ENCODE peak calls at places on chromosomes 12 and 14, in nine cellular contexts. F is OCI-LY7, R is neural crest cell, W is psoas muscle, V is esophagus squamous epithelium, G is RWPE1, B is bronchial epithelial cell, J is tibial nerve, S is tibial artery. Q is an unnamed sample.

GRCh38 chr14:61462566-61463195 is 141.3 kb downstream of the PRKCH start:
- DNase-seq in G (peak; percentile 70), F (no peak), V (no peak), W (no peak), B (peak; percentile 75), S (no peak), J (no peak), R (no peak), Q (no peak)

GRCh38 chr12:132151766-132152410 is 7.6 kb downstream of the NOC4L start:
- DNase-seq in F (no peak), S (peak; percentile 60), V (no peak), R (no peak), B (no peak), J (no peak), W (peak; percentile 46), G (no peak), Q (no peak)

GRCh38 chr12:120314220-120314619 is 12.1 kb downstream of the SIRT4 start:
- DNase-seq in S (no peak), R (no peak), J (no peak), G (no peak), B (no peak), V (no peak), F (peak; percentile 38), W (no peak), Q (no peak)

GRCh38 chr14:30541318-30541717 is 17.6 kb upstream of the G2E3 start:
- DNase-seq in B (peak; percentile 53), F (no peak), G (no peak), V (no peak), R (no peak), W (no peak), J (no peak), S (no peak), Q (no peak)

GRCh38 chr14:61566537-61567225 is 128.6 kb upstream of the HIF1A start:
- DNase-seq in W (no peak), R (no peak), S (no peak), F (no peak), B (peak; percentile 85), V (no peak), G (no peak), J (no peak), Q (no peak)

GRCh38 chr12:41709463-41710285 is 435.0 kb downstream of the GXYLT1 start:
- DNase-seq in W (no peak), B (peak; percentile 27), G (no peak), J (peak; percentile 7), V (no peak), R (no peak), S (no peak), F (no peak), Q (no peak)

GRCh38 chr12:39646963-39647362 is 27.4 kb upstream of the ABCD2 start:
- DNase-seq in B (no peak), J (peak; percentile 35), F (no peak), S (no peak), R (no peak), V (no peak), W (no peak), G (no peak), Q (no peak)

GRCh38 chr12:25438638-25439037 is 114.4 kb downstream of the LMNTD1 start:
- DNase-seq in J (no peak), S (no peak), G (no peak), V (no peak), R (no peak), W (no peak), B (no peak), F (no peak), Q (no peak)

GRCh38 chr14:61631044-61631692 is 64.1 kb upstream of the HIF1A start:
- DNase-seq in J (no peak), F (no peak), B (no peak), V (no peak), R (no peak), G (no peak), S (no peak), W (no peak), Q (no peak)

GRCh38 chr12:124568431-124569374 is 1.3 kb upstream of the NCOR2 start:
- DNase-seq in G (no peak), W (peak; percentile 86), R (no peak), B (peak; percentile 44), J (peak; percentile 82), S (peak; percentile 94), F (peak; percentile 35), V (no peak), Q (peak; percentile 58)

GRCh38 chr14:53896773-53897172 is 59.9 kb downstream of the BMP4 start:
- DNase-seq in W (no peak), F (no peak), B (no peak), S (no peak), J (no peak), R (no peak), V (no peak), G (no peak), Q (no peak)

GRCh38 chr14:75535164-75535898 is 13.1 kb downstream of the BATF start:
- DNase-seq in W (no peak), R (no peak), S (no peak), B (no peak), V (no peak), F (no peak), G (no peak), J (no peak), Q (no peak)

GRCh38 chr14:105227346-105227745 is 21.0 kb upstream of the BTBD6 start:
- DNase-seq in S (no peak), R (no peak), B (no peak), F (no peak), V (no peak), J (no peak), G (no peak), W (no peak), Q (no peak)

GRCh38 chr12:98750511-98750910 is 105.4 kb downstream of the APAF1 start:
- DNase-seq in F (no peak), G (no peak), R (no peak), V (no peak), W (no peak), J (no peak), S (no peak), B (no peak), Q (no peak)

GRCh38 chr14:61264699-61265098 is 16.4 kb downstream of the TMEM30B start:
- DNase-seq in J (no peak), W (no peak), G (no peak), R (no peak), S (no peak), B (no peak), V (no peak), F (no peak), Q (no peak)

GRCh38 chr14:75299064-75299463 is 20.4 kb downstream of the FOS start:
- DNase-seq in S (peak; percentile 70), J (peak; percentile 85), G (peak; percentile 53), R (no peak), F (no peak), W (peak; percentile 61), B (peak; percentile 88), V (no peak), Q (no peak)

GRCh38 chr14:24673534-24674203 is 39.7 kb upstream of the GZMB start:
- DNase-seq in S (no peak), V (no peak), G (peak; percentile 42), F (peak; percentile 45), W (no peak), B (peak; percentile 86), J (no peak), R (no peak), Q (peak; percentile 91)

GRCh38 chr14:68873379-68873778 is 80.5 kb upstream of the ZFP36L1 start:
- DNase-seq in R (no peak), S (peak; percentile 37), B (no peak), V (no peak), W (no peak), J (no peak), F (no peak), G (peak; percentile 34), Q (no peak)

GRCh38 chr12:79674629-79675028 is 16.1 kb downstream of the PAWR start:
- DNase-seq in J (no peak), F (no peak), G (no peak), R (no peak), B (peak; percentile 95), W (no peak), S (no peak), V (no peak), Q (no peak)

GRCh38 chr14:23573384-23573783 is 5.2 kb downstream of the JPH4 start:
- DNase-seq in S (no peak), W (no peak), R (no peak), B (no peak), J (no peak), G (no peak), F (no peak), V (no peak), Q (no peak)

GRCh38 chr14:66443158-66443695 is 42.9 kb upstream of the CCDC196 start:
- DNase-seq in F (no peak), S (no peak), R (no peak), J (no peak), W (no peak), G (no peak), V (no peak), B (no peak), Q (no peak)

GRCh38 chr14:48580692-48581091 is 905.3 kb upstream of the MDGA2 start:
- DNase-seq in V (no peak), G (no peak), W (no peak), R (no peak), S (no peak), B (no peak), J (no peak), F (no peak), Q (no peak)

DNA sequence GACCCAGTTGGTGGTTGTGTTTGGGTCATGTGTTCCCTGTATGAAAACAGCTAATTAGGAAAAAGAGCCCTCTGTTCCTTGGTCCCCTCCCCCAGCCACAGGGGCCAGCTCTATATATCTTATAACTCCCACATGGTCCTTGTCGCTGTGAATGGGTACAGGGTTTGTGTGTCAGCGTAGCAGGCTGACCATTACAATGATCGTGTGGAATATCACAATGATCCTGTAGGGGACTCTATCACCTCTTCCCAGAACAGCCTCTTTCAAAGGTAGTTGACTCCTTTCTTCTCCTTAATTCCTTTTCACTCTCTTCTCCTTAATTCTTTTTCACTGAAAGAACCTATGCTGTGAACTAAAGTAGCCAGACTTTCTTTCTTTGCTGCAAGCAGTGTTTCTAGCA is 51.6 kb upstream of the RIC8B start:
- DNase-seq in J (no peak), W (no peak), V (no peak), S (no peak), R (no peak), B (no peak), F (no peak), G (no peak), Q (no peak)
- TF ChIP-seq CTCF in J (no peak), W (no peak), V (no peak), S (no peak), R (no peak), B (no peak), F (peak; percentile 17), G (no peak), Q (no peak)

GRCh38 chr12:89962648-89963047 is 254.0 kb upstream of the ATP2B1 start:
- DNase-seq in W (no peak), F (peak; percentile 32), S (no peak), V (no peak), G (peak; percentile 13), R (no peak), B (peak; percentile 35), J (no peak), Q (no peak)
- TF ChIP-seq CTCF in W (no peak), F (peak; percentile 72), S (no peak), V (no peak), G (no peak), R (peak; percentile 41), B (no peak), J (no peak), Q (peak; percentile 34)

GRCh38 chr14:98931911-98932310 is 340.1 kb downstream of the BCL11B start:
- DNase-seq in R (no peak), F (no peak), S (no peak), V (no peak), G (no peak), B (no peak), J (no peak), W (no peak), Q (peak; percentile 80)
- TF ChIP-seq CTCF in R (no peak), F (no peak), S (no peak), V (no peak), G (no peak), B (no peak), J (no peak), W (no peak), Q (no peak)

GRCh38 chr12:2877959-2878732 is 1.1 kb downstream of the RHNO1 start:
- DNase-seq in V (no peak), G (no peak), R (no peak), F (peak; percentile 54), W (no peak), J (no peak), B (peak; percentile 15), S (peak; percentile 60), Q (no peak)
- TF ChIP-seq CTCF in V (no peak), G (no peak), R (no peak), F (peak; percentile 52), W (no peak), J (no peak), B (no peak), S (no peak), Q (no peak)

Q was measured in activated CD8-positive, alpha-beta T cell treated with anti-CD3 and anti-CD28 coated beads for 36 hours.